ENCODE peak calls at places on chromosomes 4 and X, in seven cellular contexts. T is NCI-H1105 treated with DMSO at 0.1 percent for 48 hours; B is cardiac muscle cell; J is NCI-H1417 treated with DMSO at 0.1 percent for 48 hours; R is SIG-M5; V is CD8-positive, alpha-beta memory T cell; W is type B pancreatic cell. S is an unnamed sample.

GRCh38 chr4:84530449-84530848 is 31.4 kb upstream of the NKX6-1 start:
- DNase-seq in T (no peak), B (no peak), J (no peak), R (no peak), V (no peak), W (no peak), S (no peak)

GRCh38 chr4:42786350-42787070 is 106.0 kb upstream of the GRXCR1 start:
- DNase-seq in T (peak; percentile 1), B (peak; percentile 8), J (no peak), R (no peak), V (no peak), W (no peak), S (peak; percentile 88)

GRCh38 chrX:143873343-143873742 is 10.5 kb upstream of the UBE2NL start:
- DNase-seq in T (no peak), B (no peak), J (no peak), R (no peak), V (no peak), W (no peak), S (no peak)

GRCh38 chrX:153456704-153457103 is 10.8 kb upstream of the TREX2 start:
- DNase-seq in T (no peak), B (no peak), J (no peak), R (no peak), V (no peak), W (no peak), S (no peak)

GRCh38 chrX:38919853-38920528 is 118.7 kb downstream of the MID1IP1 start:
- DNase-seq in T (no peak), B (no peak), J (no peak), R (no peak), V (no peak), W (no peak), S (no peak)

GRCh38 chrX:53263597-53264094 is 17.7 kb downstream of the IQSEC2 start:
- DNase-seq in T (no peak), B (no peak), J (no peak), R (no peak), V (no peak), W (no peak), S (no peak)

GRCh38 chrX:53481816-53482485 is 47.8 kb upstream of the HSD17B10 start:
- DNase-seq in T (peak; percentile 64), B (peak; percentile 64), J (peak; percentile 36), R (no peak), V (peak; percentile 9), W (no peak), S (peak; percentile 70)

GRCh38 chrX:129726307-129727111 is 12.3 kb upstream of the XPNPEP2 start:
- DNase-seq in T (peak; percentile 46), B (peak; percentile 60), J (no peak), R (no peak), V (peak; percentile 17), W (no peak), S (peak; percentile 62)

GRCh38 chr4:78166582-78166981 is 109.5 kb downstream of the FRAS1 start:
- DNase-seq in T (no peak), B (no peak), J (no peak), R (no peak), V (no peak), W (no peak), S (no peak)

GRCh38 chrX:93868289-93868985 is 194.4 kb downstream of the FAM133A start:
- DNase-seq in T (no peak), B (no peak), J (no peak), R (no peak), V (no peak), W (no peak), S (no peak)